ENCODE peak calls at places on chromosomes 3 and 15, in four cellular contexts. L, S, A and E are unnamed samples.

GRCh38 chr3:28050120-28050519 is 191.3 kb upstream of the CMC1 start:
- DNase-seq in A (no peak), S (no peak), L (no peak), E (no peak)

GRCh38 chr3:100900671-100901070 is 92.5 kb downstream of the ABI3BP start:
- DNase-seq in A (no peak), L (no peak), S (no peak), E (no peak)

GRCh38 chr3:27279153-27279552 is 90.0 kb downstream of the NEK10 start:
- DNase-seq in S (no peak), A (no peak), L (peak; percentile 33), E (no peak)

GRCh38 chr3:41424543-41425300 is 225.4 kb downstream of the CTNNB1 start:
- DNase-seq in A (no peak), S (no peak), L (no peak), E (no peak)

GRCh38 chr3:41673643-41674042 is 288.3 kb downstream of the ULK4 start:
- DNase-seq in A (no peak), S (no peak), L (peak; percentile 67), E (no peak)

GRCh38 chr3:4401441-4401840 is 65.6 kb downstream of the SUMF1 start:
- DNase-seq in S (no peak), A (no peak), L (no peak), E (no peak)

GRCh38 chr15:75891895-75892294 is 11.8 kb upstream of the FBXO22 start:
- DNase-seq in A (no peak), L (peak; percentile 85), S (no peak), E (no peak)

GRCh38 chr3:173890091-173890490 is 492.5 kb downstream of the NLGN1 start:
- DNase-seq in A (no peak), L (no peak), S (no peak), E (no peak)

GRCh38 chr3:113405180-113405579 is 36.1 kb downstream of the CFAP44 start:
- DNase-seq in L (peak; percentile 10), S (no peak), A (no peak), E (no peak)

GRCh38 chr3:121969631-121970030 is 52.4 kb downstream of the ILDR1 start:
- DNase-seq in S (no peak), A (no peak), L (no peak), E (no peak)

GRCh38 chr15:82178061-82178460 is 84.5 kb downstream of the EFL1 start:
- DNase-seq in S (no peak), A (no peak), L (peak; percentile 80), E (no peak)

GRCh38 chr3:42014443-42014945 is 52.6 kb upstream of the ULK4 start:
- DNase-seq in S (peak; percentile 57), L (peak; percentile 34), A (no peak), E (peak; percentile 24)

GRCh38 chr3:42020681-42021307 is 58.9 kb upstream of the ULK4 start:
- DNase-seq in S (no peak), A (no peak), L (peak; percentile 57), E (no peak)

GRCh38 chr3:197446713-197447455 is 108.9 kb downstream of the BDH1 start:
- DNase-seq in S (no peak), L (no peak), A (no peak), E (no peak)

GRCh38 chr3:17994167-17994566 is 251.7 kb upstream of the TBC1D5 start:
- DNase-seq in S (no peak), A (no peak), L (no peak), E (no peak)

GRCh38 chr3:160981217-160981938 is 123.8 kb downstream of the B3GALNT1 start:
- DNase-seq in A (no peak), S (peak; percentile 16), L (no peak), E (peak; percentile 57)

GRCh38 chr3:49689046-49689886 is at the start of the genes MST1 and RNF123:
- DNase-seq in A (peak; percentile 90), S (peak; percentile 78), L (peak; percentile 92), E (peak; percentile 94)

GRCh38 chr3:149085828-149086231 is 503 bp downstream of the HLTF start:
- DNase-seq in L (peak; percentile 42), S (no peak), A (peak; percentile 53), E (no peak)

GRCh38 chr15:63348392-63348791 is 33.3 kb downstream of the CA12 start:
- DNase-seq in L (peak; percentile 60), S (no peak), A (no peak), E (no peak)

GRCh38 chr3:19267040-19267439 is 118.7 kb downstream of the KCNH8 start:
- DNase-seq in A (no peak), L (no peak), S (no peak), E (no peak)

GRCh38 chr15:65772909-65773308 is 19.2 kb downstream of the DENND4A start:
- DNase-seq in A (no peak), S (no peak), L (no peak), E (no peak)

GRCh38 chr3:3053974-3054373 is 56.2 kb downstream of the IL5RA start:
- DNase-seq in L (no peak), A (no peak), S (no peak), E (no peak)

GRCh38 chr3:74465652-74466415 is 148.6 kb downstream of the CNTN3 start:
- DNase-seq in L (peak; percentile 3), S (no peak), A (no peak), E (no peak)

GRCh38 chr3:132652640-132653270 is 6.9 kb downstream of the ACAD11 start:
- DNase-seq in S (no peak), L (peak; percentile 45), A (no peak), E (no peak)

GRCh38 chr3:27628029-27628750 is 93.9 kb downstream of the EOMES start:
- DNase-seq in S (no peak), L (peak; percentile 47), A (no peak), E (no peak)

GRCh38 chr3:197306374-197307086 is 8.1 kb upstream of the DLG1 start:
- DNase-seq in L (peak; percentile 75), A (no peak), S (no peak), E (no peak)

GRCh38 chr3:10936686-10937085 is 55.9 kb upstream of the SLC6A1 start:
- DNase-seq in L (no peak), S (no peak), A (no peak), E (no peak)

GRCh38 chr15:29123171-29123570 is 146.5 kb downstream of the NSMCE3 start:
- DNase-seq in L (no peak), A (no peak), S (no peak), E (no peak)

GRCh38 chr15:80478075-80478474 is 73.9 kb downstream of the ARNT2 start:
- DNase-seq in S (no peak), A (no peak), L (peak; percentile 51), E (no peak)

GRCh38 chr3:7309707-7310106 is 448.8 kb downstream of the GRM7 start:
- DNase-seq in A (no peak), S (peak; percentile 16), L (peak; percentile 62), E (no peak)

GRCh38 chr3:101632586-101632985 is 44.3 kb downstream of the ZBTB11 start:
- DNase-seq in A (no peak), L (no peak), S (no peak), E (no peak)

GRCh38 chr15:60859996-60860494 is 369.1 kb downstream of the RORA start:
- DNase-seq in A (no peak), L (peak; percentile 2), S (no peak), E (no peak)

GRCh38 chr15:89381888-89382287 is 47.3 kb upstream of the POLG start:
- DNase-seq in A (no peak), S (no peak), L (no peak), E (no peak)
- H3K27me3 ChIP-seq in A (peaks cover 24% of the 10 kb centered on the region), S (peaks cover 21% of the 10 kb centered on the region), L (peaks cover 39% of the 10 kb centered on the region), E (peaks cover 5% of the 10 kb centered on the region)

DNA sequence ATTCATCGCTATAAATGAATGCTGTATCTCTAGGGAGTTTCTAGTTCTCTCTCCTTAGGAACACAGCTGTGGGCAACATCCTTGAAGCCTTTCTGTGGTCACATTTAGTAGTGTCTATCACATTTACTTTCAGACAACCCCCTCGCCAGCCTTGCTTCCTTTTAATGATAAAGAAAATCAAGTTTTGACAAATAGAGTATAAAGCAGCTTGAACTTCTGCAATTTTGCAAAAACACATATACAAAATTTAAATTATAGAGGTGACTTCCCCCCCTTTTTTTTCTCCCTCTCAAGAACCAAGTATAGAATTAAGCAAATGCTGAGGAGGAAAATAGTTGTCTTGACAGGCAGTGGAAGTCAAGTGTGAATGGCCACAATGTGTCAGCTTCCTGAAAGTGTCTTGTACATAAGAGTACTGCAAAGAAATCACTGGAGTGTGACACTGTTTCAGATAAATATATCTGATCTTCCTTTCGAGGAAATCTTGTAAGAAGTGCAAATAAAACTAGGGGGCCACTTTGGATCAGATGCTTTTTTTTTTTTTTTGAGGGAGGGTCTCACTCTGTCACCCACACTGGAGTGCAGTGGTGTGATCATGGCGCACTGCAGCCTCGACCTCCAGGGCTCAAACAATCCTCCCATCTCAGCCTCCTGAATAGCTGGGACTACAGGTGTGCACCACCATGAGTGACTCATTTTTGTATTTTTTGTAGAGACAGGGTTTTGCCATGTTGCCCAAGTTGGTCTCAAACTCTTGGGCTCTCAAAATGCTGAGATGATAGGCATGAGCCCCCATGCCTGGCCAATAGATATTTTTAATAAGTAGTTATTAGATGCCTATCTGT is 21.0 kb downstream of the CCR1 start:
- DNase-seq in S (peak; percentile 70), A (no peak), L (no peak), E (peak; percentile 75)
- H3K4me3 ChIP-seq in S (no peak overlapping the region), A (no peak overlapping the region), L (no peak overlapping the region), E (no peak overlapping the region)

GRCh38 chr3:58129041-58129440 is 81.7 kb downstream of the DNASE1L3 start:
- DNase-seq in A (no peak), L (no peak), S (no peak), E (no peak)
- H3K27me3 ChIP-seq in A (no peaks in the 10 kb centered on the region), L (no peaks in the 10 kb centered on the region), S (no peaks in the 10 kb centered on the region), E (no peaks in the 10 kb centered on the region)

GRCh38 chr15:59401810-59402569 is 29.3 kb upstream of the MYO1E start:
- DNase-seq in S (no peak), A (no peak), L (no peak), E (no peak)
- H3K4me3 ChIP-seq in S (no peak overlapping the region), A (no peak overlapping the region), L (no peak overlapping the region), E (no peak overlapping the region)

GRCh38 chr3:193777524-193777923 is 184.5 kb downstream of the OPA1 start:
- DNase-seq in S (no peak), A (no peak), L (no peak), E (no peak)
- H3K27me3 ChIP-seq in S (no peaks in the 10 kb centered on the region), A (no peaks in the 10 kb centered on the region), L (peaks cover 43% of the 10 kb centered on the region), E (no peaks in the 10 kb centered on the region)

GRCh38 chr3:71681224-71681668 is 44.0 kb downstream of the EIF4E3 start:
- DNase-seq in L (peak; percentile 85), S (no peak), A (no peak), E (no peak)
- H3K4me3 ChIP-seq in L (peak overlapping the region; percentile 44), S (no peak overlapping the region), A (no peak overlapping the region), E (no peak overlapping the region)

GRCh38 chr3:39850707-39851014 is 41.3 kb downstream of the MYRIP start:
- DNase-seq in A (no peak), L (no peak), S (no peak), E (no peak)
- H3K27me3 ChIP-seq in A (no peaks in the 10 kb centered on the region), L (no peaks in the 10 kb centered on the region), S (no peaks in the 10 kb centered on the region), E (no peaks in the 10 kb centered on the region)